ENCODE peak calls at places on chromosome 3, in nine cellular contexts. P, C, Y, I, H, K, O, M and R are unnamed samples.

GRCh38 chr3:129001817-129002572 is 891 bp downstream of the EFCC1 start:
- DNase-seq in O (no peak), I (no peak), H (no peak), C (no peak), K (no peak), P (no peak), M (no peak), Y (no peak), R (no peak)

GRCh38 chr3:10432156-10432845 is 73.1 kb downstream of the ATP2B2 start:
- DNase-seq in O (no peak), M (no peak), Y (no peak), K (no peak), H (no peak), I (no peak), C (peak), P (no peak), R (no peak)

GRCh38 chr3:37763338-37763737 is 98.3 kb upstream of the CTDSPL start:
- DNase-seq in K (no peak), C (no peak), P (no peak), M (no peak), Y (no peak), H (no peak), O (no peak), I (no peak), R (no peak)

GRCh38 chr3:110878692-110879091 is 192.9 kb upstream of the NECTIN3 start:
- DNase-seq in H (no peak), O (no peak), P (no peak), M (no peak), Y (no peak), C (no peak), K (no peak), I (no peak), R (no peak)

GRCh38 chr3:195075941-195076875 is 194.8 kb downstream of the XXYLT1 start:
- DNase-seq in Y (no peak), P (no peak), H (no peak), O (no peak), C (peak), I (no peak), M (no peak), K (no peak), R (no peak)

GRCh38 chr3:116815831-116816588 is 106.4 kb downstream of the TUSC7 start:
- DNase-seq in C (no peak), I (no peak), M (no peak), H (no peak), P (no peak), Y (no peak), O (no peak), K (peak), R (no peak)

GRCh38 chr3:37694236-37694635 is 167.4 kb upstream of the CTDSPL start:
- DNase-seq in P (no peak), M (no peak), K (peak), Y (no peak), I (no peak), C (no peak), H (no peak), O (no peak), R (no peak)

GRCh38 chr3:14988988-14989394 is 41.6 kb downstream of the NR2C2 start:
- DNase-seq in H (peak), K (no peak), C (peak), Y (no peak), P (no peak), O (no peak), I (peak), M (peak), R (no peak)